ENCODE peak calls at places on chromosomes 2 and 18, in ten cellular contexts. O is Karpas-422, B is H1, F is GM12878, C is mammary epithelial cell, L is hepatocyte, R is endothelial cell of umbilical vein, J is fibroblast of lung, D is OCI-LY7, H is K562. M is an unnamed sample. For H3K79me2, the result is how much of the 10 kb centered on the place peaks cover.

GRCh38 chr18:31619291-31619690 is 27.6 kb downstream of the TTR start:
- DNase-seq in O (no peak), B (no peak), F (no peak), C (peak), L (no peak), R (no peak), J (no peak), D (no peak), H (no peak), M (no peak)

GRCh38 chr2:126856403-126856802 is 42.3 kb upstream of the TEX51 start:
- DNase-seq in O (no peak), B (no peak), F (no peak), C (no peak), L (no peak), R (no peak), J (no peak), D (no peak), H (no peak), M (no peak)

GRCh38 chr18:8874872-8875271 is 169.5 kb downstream of the MTCL1 start:
- DNase-seq in O (no peak), B (no peak), F (no peak), C (no peak), L (no peak), R (no peak), J (no peak), D (no peak), H (no peak), M (no peak)

GRCh38 chr2:104547251-104547650 is 306.7 kb upstream of the POU3F3 start:
- DNase-seq in O (no peak), B (no peak), F (no peak), C (no peak), L (no peak), R (no peak), J (no peak), D (no peak), H (no peak), M (no peak)

GRCh38 chr2:114609203-114609602 is 166.8 kb downstream of the DPP10 start:
- DNase-seq in O (no peak), B (no peak), F (no peak), C (no peak), L (no peak), R (no peak), J (no peak), D (no peak), H (no peak), M (peak)

GRCh38 chr2:146666336-146666735 is 1178.5 kb upstream of the ACVR2A start:
- DNase-seq in O (no peak), B (no peak), F (no peak), C (peak), L (no peak), R (peak), J (no peak), D (no peak), H (no peak), M (no peak)

GRCh38 chr2:120661551-120661950 is 74.1 kb upstream of the GLI2 start:
- DNase-seq in O (no peak), B (peak), F (no peak), C (no peak), L (peak), R (no peak), J (peak), D (no peak), H (no peak), M (no peak)

GRCh38 chr2:11742317-11742701 is 4.1 kb upstream of the LPIN1 start:
- DNase-seq in O (no peak), B (no peak), F (no peak), C (no peak), L (no peak), R (no peak), J (no peak), D (no peak), H (peak), M (no peak)

GRCh38 chr2:240603846-240604245 is 17.3 kb downstream of the CAPN10 start:
- DNase-seq in O (no peak), B (no peak), F (no peak), C (no peak), L (no peak), R (no peak), J (no peak), D (no peak), H (no peak), M (peak)

GRCh38 chr18:79684787-79685186 is 5.2 kb downstream of the CTDP1 start:
- DNase-seq in O (no peak), B (no peak), F (no peak), C (no peak), L (no peak), R (peak), J (no peak), D (no peak), H (no peak), M (peak)

GRCh38 chr2:158806941-158807340 is 11.8 kb downstream of the DAPL1 start:
- DNase-seq in O (no peak), B (no peak), F (no peak), C (no peak), L (no peak), R (no peak), J (no peak), D (no peak), H (no peak), M (no peak)

GRCh38 chr2:85662899-85663683 is 4.9 kb downstream of the SFTPB start:
- DNase-seq in O (no peak), B (no peak), F (no peak), C (peak), L (peak), R (peak), J (peak), D (no peak), H (peak), M (peak)

GRCh38 chr18:49566217-49566616 is 4.4 kb downstream of the LIPG start:
- DNase-seq in O (no peak), B (no peak), F (no peak), C (no peak), L (no peak), R (no peak), J (no peak), D (no peak), H (no peak), M (no peak)

DNA sequence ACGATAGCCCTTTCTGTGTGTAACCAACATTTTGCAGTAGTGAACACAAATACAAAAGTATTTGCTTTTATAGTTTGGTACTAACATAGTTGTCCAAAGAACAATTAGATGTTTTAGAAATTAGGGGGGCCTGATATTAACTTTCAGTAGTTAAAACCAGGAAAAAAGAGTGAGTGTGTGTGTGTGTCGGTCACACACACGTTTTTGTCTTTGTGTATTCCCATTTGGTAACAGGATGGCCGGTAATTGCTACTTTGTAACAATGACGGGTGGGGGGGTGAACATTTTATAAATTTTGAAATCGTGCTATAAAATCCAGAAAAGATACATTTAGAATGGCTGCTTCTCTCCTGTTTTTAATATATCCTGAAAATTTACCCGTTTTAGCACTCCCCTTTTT is 1.5 kb downstream of the PPIG start:
- DNase-seq in O (no peak), B (no peak), F (no peak), C (no peak), L (no peak), R (peak), J (no peak), D (no peak), H (peak), M (peak)
- H3K79me2 ChIP-seq in O (half or more), B (half or more), F (half or more), C (half or more), L (half or more), R (half or more), J (half or more), D (half or more), H (half or more), M (half or more)

DNA sequence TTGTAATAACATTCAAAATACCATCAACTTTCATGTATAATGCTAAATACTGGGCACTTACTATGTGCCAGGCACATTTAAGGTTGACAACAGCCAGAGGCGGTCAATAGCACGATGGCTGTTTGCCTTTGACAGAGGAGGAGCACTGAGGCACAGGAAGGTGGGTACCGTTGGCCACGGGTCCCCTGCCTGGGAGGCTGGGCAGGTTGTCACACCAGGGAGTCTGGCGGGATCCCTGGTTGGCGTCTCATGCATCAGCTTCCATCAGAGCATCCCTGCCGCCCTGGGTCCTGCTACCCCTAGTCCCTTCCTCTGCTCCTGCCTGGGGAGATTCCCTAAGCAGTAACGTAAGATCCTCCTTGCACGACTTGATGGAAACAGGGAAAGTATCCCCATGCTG is 19.4 kb downstream of the ALLC start:
- DNase-seq in O (no peak), B (no peak), F (no peak), C (no peak), L (no peak), R (no peak), J (no peak), D (no peak), H (no peak), M (no peak)
- H3K79me2 ChIP-seq in O (under half), B (under half), F (under half), C (under half), L (under half), R (under half), J (under half), D (under half), H (under half), M (under half)

DNA sequence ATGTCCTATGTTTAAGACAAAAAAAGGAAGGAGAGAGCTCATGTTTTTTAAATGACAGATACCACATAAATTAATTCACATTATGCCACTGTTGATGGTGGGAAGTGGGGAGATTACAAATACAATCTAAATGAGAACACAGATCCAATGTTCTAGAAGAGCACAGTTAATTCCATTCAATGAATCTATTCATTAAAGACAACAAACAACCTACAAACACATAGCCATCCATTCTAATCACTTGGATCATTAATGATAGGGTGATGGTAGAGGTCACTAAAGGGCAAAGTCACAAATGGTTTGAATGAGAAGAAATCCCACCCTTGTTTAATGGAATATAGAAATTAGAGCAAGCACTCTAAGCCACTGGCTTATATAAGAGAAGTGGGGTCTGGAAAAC is 21.7 kb downstream of the HNRNPA3 start:
- DNase-seq in O (no peak), B (no peak), F (no peak), C (no peak), L (no peak), R (no peak), J (no peak), D (no peak), H (no peak), M (no peak)
- H3K79me2 ChIP-seq in O (half or more), B (under half), F (under half), C (half or more), L (half or more), R (half or more), J (half or more), D (under half), H (half or more), M (half or more)

DNA sequence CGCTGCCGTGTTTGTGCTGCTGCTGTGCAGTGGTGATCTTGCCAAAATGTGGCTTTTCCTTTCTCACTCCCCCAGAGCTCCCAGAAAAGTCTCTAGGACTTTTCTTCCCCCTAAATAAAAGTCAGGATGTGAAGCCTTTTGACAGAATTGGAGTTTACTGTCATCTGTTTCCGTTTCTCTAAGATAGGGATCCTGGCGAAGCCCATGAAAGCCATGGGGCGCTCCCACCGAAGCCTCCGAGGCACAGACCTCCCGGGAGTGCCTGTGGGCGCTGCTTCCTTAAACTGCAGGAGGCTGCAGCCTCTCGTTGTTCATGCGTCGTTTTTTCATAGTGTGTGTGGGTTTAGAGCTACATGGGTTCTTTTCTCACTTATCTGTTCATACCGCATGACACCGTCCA is 56.8 kb downstream of the ASAP2 start:
- DNase-seq in O (no peak), B (no peak), F (no peak), C (no peak), L (no peak), R (peak), J (no peak), D (no peak), H (no peak), M (peak)
- H3K79me2 ChIP-seq in O (under half), B (under half), F (under half), C (half or more), L (half or more), R (half or more), J (half or more), D (under half), H (under half), M (half or more)

GRCh38 chr18:58924473-58924872 is 59.8 kb downstream of the ZNF532 start:
- DNase-seq in O (no peak), B (no peak), F (no peak), C (no peak), L (no peak), R (no peak), J (no peak), D (no peak), H (no peak), M (no peak)

GRCh38 chr18:58927659-58928058 is 63.0 kb downstream of the ZNF532 start:
- DNase-seq in O (no peak), B (no peak), F (no peak), C (no peak), L (no peak), R (no peak), J (no peak), D (no peak), H (no peak), M (no peak)

GRCh38 chr18:58928401-58928800 is 63.7 kb downstream of the ZNF532 start:
- DNase-seq in O (no peak), B (no peak), F (no peak), C (no peak), L (no peak), R (no peak), J (no peak), D (no peak), H (no peak), M (no peak)

GRCh38 chr18:58934356-58934755 is 69.7 kb downstream of the ZNF532 start:
- DNase-seq in O (no peak), B (no peak), F (no peak), C (no peak), L (no peak), R (no peak), J (no peak), D (no peak), H (no peak), M (no peak)

DNA sequence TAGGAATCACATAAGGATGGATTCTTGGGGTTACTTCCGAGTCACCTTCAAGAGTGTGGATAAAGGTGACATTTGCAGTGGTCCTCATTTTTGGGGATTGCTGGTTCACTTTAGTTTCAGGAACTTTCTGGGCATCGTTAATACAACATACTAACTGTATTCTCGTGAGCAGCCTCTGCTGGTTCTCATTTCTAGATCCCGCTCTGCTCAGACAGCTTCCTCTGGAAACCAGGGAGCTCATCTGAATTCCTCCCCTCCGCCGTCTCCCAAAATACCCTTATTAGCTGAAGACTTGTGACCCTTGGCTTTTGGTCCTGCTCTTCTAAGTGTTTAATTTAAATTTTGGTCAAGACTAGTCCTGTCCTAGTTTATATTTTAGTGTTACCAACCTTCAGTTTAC is 64.5 kb downstream of the ZNF532 start:
- DNase-seq in O (no peak), B (no peak), F (no peak), C (no peak), L (no peak), R (no peak), J (no peak), D (no peak), H (no peak), M (no peak)
- H3K79me2 ChIP-seq in O (half or more), B (half or more), F (under half), C (half or more), L (half or more), R (under half), J (under half), D (under half), H (under half), M (half or more)

GRCh38 chr2:160882906-160883305 is 277.3 kb upstream of the TANK start:
- DNase-seq in O (no peak), B (no peak), F (no peak), C (no peak), L (no peak), R (no peak), J (no peak), D (no peak), H (no peak), M (no peak)
- H3K79me2 ChIP-seq in O (under half), B (under half), F (under half), C (under half), L (under half), R (under half), J (under half), D (under half), H (under half), M (under half)

DNA sequence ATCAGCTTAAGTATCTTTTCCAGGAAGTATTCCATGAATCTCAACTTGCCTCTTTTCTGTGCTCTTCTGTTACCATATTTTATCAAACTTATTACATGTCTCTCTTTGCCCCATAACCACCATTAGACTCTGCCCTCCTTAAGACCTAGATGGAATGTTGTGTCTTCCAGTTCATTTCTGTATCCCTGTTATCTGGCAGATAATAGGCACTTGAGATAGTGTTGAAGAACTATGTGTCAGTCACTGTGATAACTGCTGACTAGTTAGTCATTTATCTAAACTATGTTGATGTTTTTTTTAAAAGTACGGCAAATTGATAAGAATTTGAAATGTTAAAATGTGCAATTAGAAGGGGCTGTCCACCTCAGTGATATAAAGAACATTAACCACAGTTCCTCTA is 41.8 kb downstream of the GLS start:
- DNase-seq in O (no peak), B (no peak), F (no peak), C (no peak), L (no peak), R (no peak), J (no peak), D (no peak), H (no peak), M (no peak)
- H3K79me2 ChIP-seq in O (half or more), B (under half), F (under half), C (half or more), L (under half), R (under half), J (under half), D (under half), H (under half), M (under half)

GRCh38 chr2:65373365-65373918 is 59.0 kb downstream of the SPRED2 start:
- DNase-seq in O (no peak), B (no peak), F (no peak), C (no peak), L (no peak), R (no peak), J (no peak), D (no peak), H (no peak), M (no peak)

GRCh38 chr2:65371094-65371474 is 61.3 kb downstream of the SPRED2 start:
- DNase-seq in O (no peak), B (no peak), F (no peak), C (no peak), L (no peak), R (no peak), J (no peak), D (no peak), H (no peak), M (no peak)

GRCh38 chr2:65374555-65374954 is 57.8 kb downstream of the SPRED2 start:
- DNase-seq in O (no peak), B (no peak), F (no peak), C (no peak), L (no peak), R (no peak), J (no peak), D (no peak), H (no peak), M (no peak)

GRCh38 chr2:65370387-65371093 is 61.9 kb downstream of the SPRED2 start:
- DNase-seq in O (peak), B (no peak), F (peak), C (no peak), L (no peak), R (no peak), J (no peak), D (peak), H (no peak), M (peak)

GRCh38 chr2:65372619-65373018 is 59.8 kb downstream of the SPRED2 start:
- DNase-seq in O (no peak), B (no peak), F (no peak), C (no peak), L (no peak), R (no peak), J (no peak), D (no peak), H (no peak), M (no peak)
- H3K79me2 ChIP-seq in O (under half), B (under half), F (under half), C (half or more), L (half or more), R (under half), J (under half), D (under half), H (half or more), M (half or more)

DNA sequence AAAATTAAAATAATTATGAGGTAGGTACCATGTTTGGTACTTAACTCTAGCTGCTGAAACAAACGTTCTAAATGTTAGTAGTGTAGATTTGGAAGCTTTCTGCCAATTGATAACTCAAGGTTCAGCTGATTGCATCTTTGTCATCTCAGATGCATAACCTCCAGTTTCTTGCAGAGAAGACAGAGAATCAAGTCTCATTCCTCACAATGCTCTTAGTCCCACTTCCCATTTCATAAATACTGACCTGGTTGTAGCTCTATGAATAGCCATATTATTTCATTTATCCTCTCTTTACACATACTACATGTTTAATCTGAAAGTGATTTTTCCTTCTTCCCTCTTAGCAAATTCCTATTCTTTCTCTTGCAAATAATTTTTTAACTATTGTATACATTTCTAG is 178.5 kb upstream of the SETBP1 start:
- DNase-seq in O (no peak), B (no peak), F (no peak), C (no peak), L (no peak), R (no peak), J (no peak), D (no peak), H (no peak), M (no peak)
- H3K79me2 ChIP-seq in O (under half), B (under half), F (under half), C (under half), L (under half), R (under half), J (under half), D (under half), H (under half), M (under half)